ENCODE peak calls at places on chromosomes 7 and 10, in nine cellular contexts. Q is pancreas; K is DMS 273 treated with DMSO at 0.1 percent for 48 hours; D is HFFc6; C is midbrain; E is activated CD4-positive, alpha-beta T cell treated with anti-CD3 and anti-CD28 coated beads, Interleukin-2, amount 50 U/mL, for 48 hours; P is colonic mucosa; T is transverse colon; G is CD8-positive, alpha-beta T cell. S is an unnamed sample.
A peak's percentile ranks its signal among the peaks of the same experiment; 100 is the strongest.

GRCh38 chr10:122192142-122192541 is 79.0 kb upstream of the BTBD16 start:
- DNase-seq in Q (no peak), K (no peak), D (no peak), C (peak; percentile 14), E (no peak), P (no peak), T (no peak), G (no peak), S (no peak)

GRCh38 chr10:6228010-6228511 is 25.3 kb downstream of the PFKFB3 start:
- DNase-seq in Q (no peak), K (no peak), D (no peak), C (no peak), E (no peak), P (no peak), T (no peak), G (no peak), S (no peak)

GRCh38 chr7:121410829-121411596 is 14.9 kb upstream of the FAM3C start:
- DNase-seq in Q (no peak), K (no peak), D (no peak), C (no peak), E (no peak), P (no peak), T (no peak), G (no peak), S (no peak)

GRCh38 chr7:33733865-33734650 is 171.3 kb upstream of the BMPER start:
- DNase-seq in Q (peak; percentile 35), K (no peak), D (no peak), C (no peak), E (no peak), P (peak; percentile 82), T (peak; percentile 79), G (no peak), S (no peak)

GRCh38 chr10:125871341-125871740 is 9.8 kb downstream of the DHX32 start:
- DNase-seq in Q (no peak), K (no peak), D (no peak), C (no peak), E (no peak), P (no peak), T (no peak), G (no peak), S (no peak)

GRCh38 chr10:71179382-71179781 is 33.0 kb upstream of the UNC5B start:
- DNase-seq in Q (no peak), K (peak; percentile 17), D (no peak), C (no peak), E (no peak), P (no peak), T (no peak), G (no peak), S (no peak)

GRCh38 chr7:42035205-42035604 is 201.8 kb downstream of the GLI3 start:
- DNase-seq in Q (no peak), K (no peak), D (no peak), C (no peak), E (no peak), P (no peak), T (no peak), G (no peak), S (no peak)

GRCh38 chr10:97685395-97685958 is 1.6 kb downstream of the AVPI1 start:
- DNase-seq in Q (no peak), K (no peak), D (peak; percentile 30), C (no peak), E (no peak), P (peak; percentile 59), T (peak; percentile 66), G (no peak), S (no peak)

GRCh38 chr10:8825611-8826010 is 771.1 kb downstream of the GATA3 start:
- DNase-seq in Q (no peak), K (no peak), D (no peak), C (no peak), E (no peak), P (no peak), T (no peak), G (no peak), S (no peak)

GRCh38 chr7:138720286-138720685 is 19.1 kb upstream of the SVOPL start:
- DNase-seq in Q (no peak), K (no peak), D (no peak), C (no peak), E (no peak), P (no peak), T (no peak), G (no peak), S (no peak)

GRCh38 chr10:61016007-61016406 is 72.0 kb upstream of the RHOBTB1 start:
- DNase-seq in Q (no peak), K (no peak), D (no peak), C (no peak), E (no peak), P (no peak), T (no peak), G (no peak), S (no peak)

GRCh38 chr7:90720970-90721768 is 125.0 kb downstream of the CDK14 start:
- DNase-seq in Q (peak; percentile 87), K (no peak), D (peak; percentile 52), C (no peak), E (no peak), P (peak; percentile 61), T (peak; percentile 48), G (no peak), S (no peak)